ENCODE peak calls at places on chromosomes 1 and 21, in ten cellular contexts. M, V, A, I, N, X, K, T, F and Y are unnamed samples.

GRCh38 chr1:109091196-109092193 is 931 bp downstream of the TMEM167B start:
- DNase-seq in M (no peak), V (peak), A (peak), I (no peak), N (peak), X (no peak), K (no peak), T (peak), F (peak), Y (peak)

GRCh38 chr1:233006582-233006981 is 56.2 kb downstream of the NTPCR start:
- DNase-seq in M (no peak), V (no peak), A (no peak), I (no peak), N (no peak), X (no peak), K (no peak), T (no peak), F (no peak), Y (no peak)

GRCh38 chr21:44783023-44783696 is 18.5 kb downstream of the UBE2G2 start:
- DNase-seq in M (no peak), V (no peak), A (no peak), I (no peak), N (no peak), X (no peak), K (no peak), T (no peak), F (no peak), Y (no peak)

GRCh38 chr1:15574741-15575140 is 10.1 kb downstream of the AGMAT start:
- DNase-seq in M (no peak), V (no peak), A (no peak), I (no peak), N (no peak), X (peak), K (no peak), T (no peak), F (no peak), Y (no peak)

GRCh38 chr21:46551636-46552241 is 53.1 kb downstream of the S100B start:
- DNase-seq in M (no peak), V (no peak), A (no peak), I (no peak), N (no peak), X (no peak), K (no peak), T (no peak), F (no peak), Y (no peak)

GRCh38 chr1:205340674-205341073 is 16.0 kb downstream of the KLHDC8A start:
- DNase-seq in M (no peak), V (no peak), A (no peak), I (no peak), N (no peak), X (no peak), K (no peak), T (no peak), F (no peak), Y (no peak)

GRCh38 chr1:225896937-225897549 is 8.1 kb upstream of the LEFTY1 start:
- DNase-seq in M (peak), V (peak), A (no peak), I (no peak), N (peak), X (no peak), K (no peak), T (no peak), F (no peak), Y (peak)

GRCh38 chr1:212485218-212485609 is 52.5 kb downstream of the NENF start:
- DNase-seq in M (no peak), V (no peak), A (no peak), I (no peak), N (no peak), X (no peak), K (no peak), T (no peak), F (no peak), Y (no peak)

GRCh38 chr21:38355992-38356781 is 99.4 kb downstream of the KCNJ15 start:
- DNase-seq in M (peak), V (peak), A (peak), I (peak), N (peak), X (peak), K (peak), T (peak), F (peak), Y (peak)

GRCh38 chr1:61533546-61533945 is 191.4 kb downstream of the TM2D1 start:
- DNase-seq in M (no peak), V (no peak), A (no peak), I (no peak), N (no peak), X (no peak), K (no peak), T (no peak), F (no peak), Y (no peak)

GRCh38 chr1:11691302-11691914 is at the start of gene DRAXIN:
- DNase-seq in M (no peak), V (no peak), A (no peak), I (peak), N (no peak), X (no peak), K (peak), T (no peak), F (no peak), Y (no peak)

GRCh38 chr1:25927541-25928265 is 21.5 kb upstream of the STMN1 start:
- DNase-seq in M (no peak), V (no peak), A (no peak), I (no peak), N (no peak), X (no peak), K (peak), T (no peak), F (no peak), Y (no peak)

GRCh38 chr1:50620680-50621329 is 197.6 kb upstream of the DMRTA2 start:
- DNase-seq in M (peak), V (peak), A (no peak), I (peak), N (peak), X (no peak), K (peak), T (peak), F (no peak), Y (peak)

GRCh38 chr1:206686486-206687249 is 2.0 kb downstream of the MAPKAPK2 start:
- DNase-seq in M (no peak), V (no peak), A (no peak), I (no peak), N (no peak), X (no peak), K (no peak), T (no peak), F (no peak), Y (no peak)

GRCh38 chr1:174535207-174535606 is 87.4 kb downstream of the GPR52 start:
- DNase-seq in M (no peak), V (peak), A (no peak), I (peak), N (peak), X (no peak), K (no peak), T (peak), F (peak), Y (no peak)

GRCh38 chr1:228555074-228555989 is 68.2 kb downstream of the RNF187 start:
- DNase-seq in M (no peak), V (peak), A (no peak), I (no peak), N (peak), X (no peak), K (peak), T (no peak), F (no peak), Y (no peak)

GRCh38 chr1:18134324-18135046 is 26.9 kb downstream of the IGSF21 start:
- DNase-seq in M (no peak), V (no peak), A (no peak), I (no peak), N (no peak), X (no peak), K (no peak), T (no peak), F (no peak), Y (no peak)

GRCh38 chr1:179077396-179077795 is 4.5 kb upstream of the TOR3A start:
- DNase-seq in M (no peak), V (peak), A (peak), I (no peak), N (peak), X (no peak), K (no peak), T (peak), F (peak), Y (peak)

GRCh38 chr1:54220004-54220811 is 20.2 kb downstream of the MRPL37 start:
- DNase-seq in M (peak), V (peak), A (peak), I (peak), N (peak), X (no peak), K (no peak), T (peak), F (peak), Y (no peak)

GRCh38 chr1:110235839-110236682 is 25.9 kb downstream of the KCNC4 start:
- DNase-seq in M (no peak), V (peak), A (peak), I (no peak), N (peak), X (no peak), K (no peak), T (peak), F (peak), Y (peak)

GRCh38 chr1:32240140-32240951 is 6.7 kb upstream of the FAM167B start:
- DNase-seq in M (peak), V (no peak), A (peak), I (peak), N (peak), X (peak), K (peak), T (peak), F (no peak), Y (peak)
- H3K4me3 ChIP-seq in M (peak), V (peak), A (peak), I (peak), N (peak), X (peak), K (peak), T (peak), F (peak), Y (peak)

GRCh38 chr1:41811978-41812852 is 106.5 kb downstream of the HIVEP3 start:
- DNase-seq in M (peak), V (peak), A (peak), I (peak), N (peak), X (peak), K (peak), T (peak), F (peak), Y (peak)
- TF ChIP-seq CTCF in M (peak), V (peak), A (peak), I (peak), N (peak), X (peak), K (peak), T (peak), F (peak), Y (peak)

GRCh38 chr1:14296795-14297194 is 301.7 kb upstream of the KAZN start:
- DNase-seq in M (no peak), V (peak), A (peak), I (no peak), N (no peak), X (no peak), K (no peak), T (peak), F (no peak), Y (no peak)

GRCh38 chr1:14292533-14292932 is 306.0 kb upstream of the KAZN start:
- DNase-seq in M (no peak), V (no peak), A (no peak), I (no peak), N (no peak), X (no peak), K (no peak), T (no peak), F (no peak), Y (no peak)

GRCh38 chr1:14297356-14297755 is 301.1 kb upstream of the KAZN start:
- DNase-seq in M (no peak), V (no peak), A (no peak), I (no peak), N (no peak), X (no peak), K (no peak), T (no peak), F (no peak), Y (no peak)

GRCh38 chr1:14294860-14295259 is 303.6 kb upstream of the KAZN start:
- DNase-seq in M (no peak), V (no peak), A (no peak), I (no peak), N (no peak), X (no peak), K (no peak), T (no peak), F (no peak), Y (no peak)

GRCh38 chr1:14294006-14294405 is 304.5 kb upstream of the KAZN start:
- DNase-seq in M (no peak), V (no peak), A (no peak), I (no peak), N (no peak), X (no peak), K (no peak), T (no peak), F (no peak), Y (no peak)
- H3K4me3 ChIP-seq in M (no peak), V (no peak), A (no peak), I (no peak), N (no peak), X (no peak), K (no peak), T (no peak), F (no peak), Y (no peak)

DNA sequence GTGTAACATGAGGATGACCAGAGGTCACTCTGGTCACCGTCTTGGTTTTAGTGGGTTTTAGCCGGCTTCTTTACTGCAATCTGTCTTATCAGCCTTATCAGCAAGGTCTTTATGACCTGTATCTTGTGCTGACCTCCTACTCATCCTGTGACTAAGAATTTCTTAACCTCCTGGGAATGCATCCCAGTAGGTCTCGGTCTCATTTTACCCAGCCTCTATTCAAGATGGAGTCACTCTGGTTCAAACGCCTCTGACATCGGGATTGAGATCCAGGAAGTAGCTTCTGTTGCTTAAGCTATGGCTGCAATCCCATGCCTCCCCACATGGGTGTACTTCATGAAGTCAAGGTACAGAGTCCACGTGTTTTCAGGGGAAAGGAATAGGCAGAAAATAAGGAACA is 19.9 kb downstream of the FMN2 start:
- DNase-seq in M (no peak), V (no peak), A (no peak), I (no peak), N (no peak), X (no peak), K (no peak), T (no peak), F (no peak), Y (no peak)
- TF ChIP-seq CTCF in M (no peak), V (no peak), A (no peak), I (no peak), N (no peak), X (no peak), K (no peak), T (no peak), F (peak), Y (no peak)

DNA sequence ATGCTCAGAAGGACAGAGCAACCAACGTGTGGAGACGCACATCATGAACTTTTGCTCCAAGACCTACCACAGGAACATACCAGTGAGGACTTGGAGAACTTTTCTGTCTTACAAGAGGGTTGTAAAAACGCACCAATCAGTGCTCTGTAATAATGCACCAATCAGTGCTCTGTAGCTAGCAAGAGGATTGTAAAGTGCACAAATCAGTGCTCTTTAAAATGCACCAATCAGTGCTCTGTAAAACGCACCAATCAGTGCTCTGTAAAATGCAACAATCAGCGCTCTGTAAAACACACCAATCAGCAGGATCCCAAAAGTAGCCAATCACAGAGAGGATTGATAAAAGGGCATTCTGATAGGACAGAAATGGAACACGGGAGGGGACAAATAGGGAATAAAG is 40.4 kb upstream of the SPAG17 start:
- DNase-seq in M (no peak), V (no peak), A (no peak), I (no peak), N (no peak), X (no peak), K (no peak), T (no peak), F (no peak), Y (no peak)
- H3K4me3 ChIP-seq in M (no peak), V (no peak), A (no peak), I (no peak), N (no peak), X (no peak), K (no peak), T (no peak), F (no peak), Y (no peak)

DNA sequence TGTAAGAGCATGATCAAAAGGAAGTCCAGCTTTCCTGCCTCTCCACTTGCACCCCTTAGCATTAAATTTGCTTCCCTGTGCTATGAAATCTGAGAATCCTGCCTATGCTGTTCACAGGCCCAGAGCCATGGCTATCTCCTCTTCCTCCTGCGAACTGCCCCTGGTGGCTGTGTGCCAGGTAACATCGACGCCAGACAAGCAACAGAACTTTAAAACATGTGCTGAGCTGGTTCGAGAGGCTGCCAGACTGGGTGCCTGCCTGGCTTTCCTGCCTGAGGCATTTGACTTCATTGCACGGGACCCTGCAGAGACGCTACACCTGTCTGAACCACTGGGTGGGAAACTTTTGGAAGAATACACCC is 1.1 kb downstream of the NIT1 start:
- DNase-seq in M (peak), V (peak), A (no peak), I (no peak), N (no peak), X (no peak), K (peak), T (no peak), F (no peak), Y (peak)
- TF ChIP-seq CTCF in M (no peak), V (no peak), A (no peak), I (no peak), N (no peak), X (no peak), K (peak), T (no peak), F (no peak), Y (no peak)